ENCODE peak calls at places on chromosomes 1 and 21, in nine cellular contexts. F, V, U, Z, S, M, K, H and L are unnamed samples.

GRCh38 chr1:185585770-185586169 is 148.4 kb upstream of the HMCN1 start:
- DNase-seq in V (no peak), M (no peak), Z (no peak), H (no peak), K (no peak), S (no peak), U (no peak), F (no peak), L (no peak)

GRCh38 chr1:7991504-7992440 is 30.3 kb downstream of the PARK7 start:
- DNase-seq in M (no peak), V (no peak), H (no peak), F (no peak), S (no peak), Z (no peak), U (peak; percentile 96), K (no peak), L (no peak)

GRCh38 chr1:31038360-31038759 is 27.2 kb downstream of the PUM1 start:
- DNase-seq in U (no peak), H (no peak), M (no peak), S (no peak), Z (peak; percentile 70), K (peak; percentile 82), V (peak; percentile 27), F (no peak), L (no peak)

GRCh38 chr1:108878678-108879077 is 1.9 kb downstream of the GPSM2 start:
- DNase-seq in U (no peak), H (no peak), K (no peak), Z (no peak), F (no peak), M (no peak), V (no peak), S (no peak), L (no peak)

GRCh38 chr21:35206141-35207125 is 157.3 kb upstream of the RUNX1 start:
- DNase-seq in M (no peak), Z (no peak), S (no peak), F (no peak), K (peak; percentile 42), H (peak; percentile 45), U (no peak), V (no peak), L (no peak)

GRCh38 chr1:204623365-204623893 is 62.1 kb downstream of the LRRN2 start:
- DNase-seq in M (no peak), H (peak; percentile 57), V (peak; percentile 43), Z (peak; percentile 76), U (no peak), F (no peak), K (peak; percentile 56), S (no peak), L (no peak)

GRCh38 chr1:235049217-235049616 is 79.4 kb downstream of the TOMM20 start:
- DNase-seq in F (no peak), H (no peak), U (no peak), V (no peak), K (no peak), M (no peak), S (no peak), Z (no peak), L (no peak)

GRCh38 chr1:100383743-100384405 is 31.6 kb downstream of the CDC14A start:
- DNase-seq in M (no peak), S (no peak), V (no peak), Z (no peak), U (no peak), H (no peak), F (no peak), K (no peak), L (no peak)

GRCh38 chr1:13828454-13829151 is 128.6 kb downstream of the PRDM2 start:
- DNase-seq in V (no peak), U (peak; percentile 87), H (peak; percentile 40), K (no peak), F (no peak), Z (peak; percentile 16), S (peak; percentile 62), M (peak; percentile 75), L (no peak)

GRCh38 chr1:184218436-184218835 is 166.9 kb downstream of the TSEN15 start:
- DNase-seq in Z (no peak), U (no peak), V (no peak), M (no peak), F (no peak), H (no peak), S (no peak), K (no peak), L (no peak)

GRCh38 chr1:178307264-178307663 is 189.5 kb downstream of the CLEC20A start:
- DNase-seq in V (no peak), S (no peak), U (no peak), K (no peak), Z (no peak), M (no peak), H (no peak), F (no peak), L (no peak)

GRCh38 chr1:196860323-196860884 is 27.4 kb upstream of the CFHR4 start:
- DNase-seq in M (no peak), F (no peak), H (no peak), S (no peak), Z (no peak), U (no peak), V (no peak), K (no peak), L (no peak)
- TF ChIP-seq CTCF in M (no peak), F (no peak), H (no peak), S (no peak), Z (no peak), U (no peak), V (no peak), K (no peak), L (peak; percentile 64)

GRCh38 chr1:197180252-197180878 is 33.9 kb upstream of the ASPM start:
- DNase-seq in M (no peak), F (no peak), S (no peak), K (peak; percentile 71), Z (peak; percentile 82), H (peak; percentile 50), U (peak; percentile 63), V (peak; percentile 64), L (no peak)
- TF ChIP-seq CTCF in M (peak; percentile 50), F (peak; percentile 50), S (peak; percentile 18), K (peak; percentile 69), Z (peak; percentile 66), H (peak; percentile 65), U (peak; percentile 83), V (peak; percentile 59), L (peak; percentile 34)

GRCh38 chr1:155175927-155176371 is 2.3 kb downstream of the TRIM46 start:
- DNase-seq in V (no peak), S (no peak), U (no peak), F (no peak), M (no peak), H (no peak), K (no peak), Z (no peak), L (no peak)
- TF ChIP-seq CTCF in V (no peak), S (no peak), U (no peak), F (no peak), M (no peak), H (no peak), K (no peak), Z (no peak), L (no peak)

GRCh38 chr1:39483276-39483675 is 8.2 kb upstream of the BMP8A start:
- DNase-seq in V (no peak), Z (no peak), F (no peak), K (no peak), S (no peak), U (no peak), H (no peak), M (no peak), L (no peak)
- TF ChIP-seq CTCF in V (no peak), Z (no peak), F (no peak), K (no peak), S (no peak), U (no peak), H (no peak), M (no peak), L (no peak)

GRCh38 chr1:226975259-226975908 is 35.3 kb downstream of the COQ8A start:
- DNase-seq in S (no peak), F (no peak), Z (no peak), M (no peak), V (no peak), H (no peak), U (no peak), K (no peak), L (no peak)
- TF ChIP-seq CTCF in S (no peak), F (no peak), Z (no peak), M (no peak), V (no peak), H (no peak), U (no peak), K (no peak), L (no peak)

GRCh38 chr1:156961709-156962108 is 41.3 kb downstream of the LRRC71 start:
- DNase-seq in V (no peak), U (peak; percentile 39), M (no peak), K (no peak), F (no peak), H (peak; percentile 18), Z (no peak), S (no peak), L (no peak)
- TF ChIP-seq CTCF in V (peak; percentile 49), U (peak; percentile 50), M (no peak), K (peak; percentile 18), F (no peak), H (peak; percentile 13), Z (peak; percentile 29), S (no peak), L (no peak)